ENCODE peak calls at places on chromosomes 2 and 18, in six cellular contexts. A is H9, L is IMR-90, I is mesendoderm, P is mesenchymal stem cell, U is H1. Q is an unnamed sample.

GRCh38 chr2:201947287-201947686 is 86.4 kb upstream of the FZD7 start:
- DNase-seq in L (no peak), A (no peak), U (no peak), P (no peak), I (no peak), Q (no peak)

GRCh38 chr2:15316370-15316814 is 244.7 kb downstream of the NBAS start:
- DNase-seq in A (peak), L (no peak), P (no peak), U (no peak), I (peak), Q (no peak)

GRCh38 chr2:179751184-179751809 is 110.1 kb downstream of the ZNF385B start:
- DNase-seq in P (peak), U (no peak), A (no peak), I (peak), L (peak), Q (no peak)

GRCh38 chr2:10814571-10815331 is 2.2 kb upstream of the PDIA6 start:
- DNase-seq in I (peak), U (peak), P (no peak), A (no peak), L (no peak), Q (no peak)

GRCh38 chr2:241329669-241330615 is 14.2 kb downstream of the SEPTIN2 start:
- DNase-seq in U (no peak), P (no peak), A (no peak), L (no peak), I (no peak), Q (no peak)

GRCh38 chr2:189599245-189599644 is 18.7 kb upstream of the SLC40A1 start:
- DNase-seq in L (peak), U (no peak), I (peak), A (no peak), P (no peak), Q (no peak)

GRCh38 chr2:70201831-70202230 is 11.0 kb upstream of the C2orf42 start:
- DNase-seq in P (no peak), I (no peak), U (no peak), A (no peak), L (no peak), Q (no peak)

GRCh38 chr2:150624001-150624401 is 136.5 kb upstream of the RND3 start:
- DNase-seq in L (no peak), P (no peak), A (no peak), U (no peak), I (no peak), Q (no peak)

GRCh38 chr2:225893151-225893550 is 493.6 kb downstream of the NYAP2 start:
- DNase-seq in L (no peak), I (no peak), A (no peak), P (peak), U (no peak), Q (no peak)

GRCh38 chr2:16900405-16901025 is 234.9 kb upstream of the CYRIA start:
- DNase-seq in U (peak), L (no peak), I (peak), A (peak), P (no peak), Q (peak)

GRCh38 chr2:62897187-62897827 is 153.3 kb upstream of the OTX1 start:
- DNase-seq in I (no peak), A (no peak), U (no peak), P (no peak), L (peak), Q (no peak)

GRCh38 chr18:77039196-77040140 is 93.1 kb downstream of the MBP start:
- DNase-seq in I (no peak), U (no peak), L (no peak), A (no peak), P (no peak), Q (no peak)

GRCh38 chr2:139271149-139271548 is 491.0 kb upstream of the NXPH2 start:
- DNase-seq in I (no peak), U (no peak), L (no peak), P (no peak), A (no peak), Q (no peak)

GRCh38 chr18:54209471-54210180 is 14.8 kb downstream of the MBD2 start:
- DNase-seq in P (peak), U (no peak), A (no peak), I (no peak), L (peak), Q (no peak)

GRCh38 chr18:46542545-46542944 is 114.5 kb downstream of the LOXHD1 start:
- DNase-seq in A (no peak), P (no peak), L (no peak), U (no peak), I (peak), Q (peak)

GRCh38 chr2:120952318-120952717 is 216.7 kb downstream of the GLI2 start:
- DNase-seq in I (no peak), A (no peak), U (no peak), P (peak), L (peak), Q (no peak)

GRCh38 chr2:144330951-144331651 is 188.8 kb downstream of the ZEB2 start:
- DNase-seq in U (no peak), L (peak), P (peak), I (peak), A (no peak), Q (no peak)

GRCh38 chr2:24158131-24158530 is 16.7 kb upstream of the FAM228A start:
- DNase-seq in P (no peak), U (no peak), A (no peak), I (no peak), L (no peak), Q (no peak)

GRCh38 chr2:10658914-10659257 is 30.9 kb downstream of the NOL10 start:
- DNase-seq in U (no peak), P (no peak), L (peak), A (no peak), I (no peak), Q (no peak)

GRCh38 chr18:64119916-64120315 is 29.0 kb downstream of the LINC00305 start:
- DNase-seq in A (no peak), I (no peak), P (no peak), L (no peak), U (no peak), Q (no peak)

GRCh38 chr2:45283764-45284620 is 274.7 kb upstream of the SIX2 start:
- DNase-seq in L (peak), A (no peak), U (no peak), I (peak), P (peak), Q (no peak)

GRCh38 chr2:20930928-20931327 is 108.0 kb upstream of the LDAH start:
- DNase-seq in I (no peak), P (no peak), L (peak), U (no peak), A (no peak), Q (no peak)

GRCh38 chr2:105371810-105372209 is 27.0 kb downstream of the FHL2 start:
- DNase-seq in L (no peak), A (no peak), U (no peak), P (no peak), I (no peak), Q (no peak)
- H2BK120ac ChIP-seq in L (peak), A (no peak), U (no peak), P (no peak), I (no peak), Q (no peak)

DNA sequence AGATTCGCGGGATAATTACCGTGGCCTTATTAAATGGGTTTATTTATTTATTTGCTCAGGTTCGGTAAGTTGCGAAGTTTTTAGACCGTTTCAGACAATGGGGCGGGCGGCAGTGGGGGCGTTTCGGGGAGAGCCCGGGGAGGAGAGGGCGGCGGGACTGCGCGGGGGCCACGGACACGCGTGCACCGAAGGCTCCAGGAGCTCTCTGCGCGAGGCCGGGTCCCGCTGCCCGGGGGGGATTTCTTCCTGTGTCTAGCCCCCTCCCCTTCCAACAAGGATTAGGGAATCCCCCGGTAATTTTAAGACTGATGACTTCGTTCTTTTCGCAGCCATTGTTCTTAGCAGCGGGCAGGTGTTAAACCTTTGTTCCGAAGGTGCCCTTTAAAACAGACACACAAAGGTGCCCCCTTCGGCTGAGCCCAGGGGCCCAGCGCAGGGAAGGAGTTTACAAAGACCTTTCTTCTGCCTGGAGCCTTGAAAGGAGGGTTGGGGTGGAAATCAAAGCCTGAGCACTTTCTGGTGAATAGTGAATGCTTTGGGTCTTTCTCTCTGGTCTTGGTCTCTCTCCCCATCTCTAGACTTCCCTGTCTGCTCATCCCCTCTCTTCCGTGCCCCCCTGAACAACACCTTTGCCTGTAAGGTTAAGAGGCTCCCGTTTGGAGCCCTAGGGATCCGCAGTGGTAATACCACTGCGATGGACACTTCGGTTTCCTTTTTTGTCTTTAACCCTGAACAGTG is 2.1 kb downstream of the TRIB2 start:
- DNase-seq in L (no peak), P (peak), U (peak), A (peak), I (peak), Q (peak)
- H3K9ac ChIP-seq in L (peak), P (peak), U (peak), A (peak), I (peak), Q (peak)

DNA sequence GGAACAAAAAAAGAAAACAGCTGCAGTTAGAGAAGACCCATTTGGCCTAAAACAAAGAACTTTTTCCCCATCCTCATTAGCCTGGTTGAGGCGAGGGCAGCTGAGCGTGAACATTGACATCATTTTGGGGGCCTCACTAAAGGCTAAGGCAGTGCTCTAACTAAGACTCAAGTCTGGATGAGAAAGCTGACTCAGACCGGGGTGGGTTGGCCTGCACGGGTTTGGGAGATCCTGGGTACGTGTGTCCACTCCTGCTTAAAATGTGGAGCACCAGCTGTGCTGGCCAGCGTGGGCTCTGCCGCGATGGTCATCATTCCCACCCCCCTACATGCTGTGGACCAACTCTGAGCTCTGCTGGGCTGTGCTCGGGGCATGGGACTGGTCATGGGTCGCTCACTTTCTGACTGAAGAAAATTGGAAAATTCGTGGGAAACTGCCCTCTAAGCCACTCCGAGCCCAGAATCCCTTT is 86.0 kb upstream of the TMEM247 start:
- DNase-seq in I (no peak), A (peak), L (no peak), U (no peak), P (no peak), Q (no peak)
- H2BK120ac ChIP-seq in I (no peak), A (no peak), L (no peak), U (no peak), P (no peak), Q (no peak)

GRCh38 chr2:172430027-172430426 is 2.6 kb downstream of the ITGA6 start:
- DNase-seq in U (no peak), P (no peak), L (no peak), A (no peak), I (no peak), Q (no peak)

GRCh38 chr2:172429351-172429968 is 2.1 kb downstream of the ITGA6 start:
- DNase-seq in I (peak), A (no peak), P (peak), L (peak), U (no peak), Q (no peak)

GRCh38 chr2:172427990-172428840 is 829 bp downstream of the ITGA6 start:
- DNase-seq in A (peak), L (no peak), P (peak), U (peak), I (peak), Q (peak)

GRCh38 chr2:172427256-172427989 is at the start of gene ITGA6:
- DNase-seq in L (peak), P (peak), A (peak), U (peak), I (peak), Q (peak)

DNA sequence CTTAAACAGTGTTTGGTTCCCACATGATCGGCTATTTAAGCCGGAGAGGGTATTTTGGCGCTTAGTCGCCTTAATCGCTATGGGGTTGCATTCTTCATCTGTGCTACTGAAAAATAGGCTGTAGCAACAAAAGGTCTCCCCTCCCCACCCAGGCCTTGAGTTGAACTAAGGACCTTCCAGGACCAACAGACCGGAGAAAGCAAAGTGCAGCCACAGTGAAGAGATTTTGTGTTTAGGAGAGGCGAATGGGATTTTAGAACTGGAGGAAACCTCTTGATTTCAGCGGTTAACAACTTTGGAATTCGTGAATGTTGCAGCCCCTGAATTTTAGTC is 1.4 kb downstream of the ITGA6 start:
- DNase-seq in I (no peak), P (no peak), A (no peak), L (no peak), U (no peak), Q (peak)
- H3K9ac ChIP-seq in I (peak), P (no peak), A (peak), L (no peak), U (peak), Q (no peak)

GRCh38 chr18:67358947-67359346 is 157.6 kb downstream of the DSEL start:
- DNase-seq in A (no peak), U (no peak), L (no peak), P (no peak), I (no peak), Q (no peak)
- H2BK120ac ChIP-seq in A (no peak), U (no peak), L (no peak), P (peak), I (no peak), Q (no peak)